ENCODE peak calls at places on chromosomes 11 and 22, in eight cellular contexts. R, D, X, A, L, H, M and V are unnamed samples.
A peak's percentile ranks its signal among the peaks of the same experiment; 100 is the strongest.

GRCh38 chr11:122306776-122307479 is 190.9 kb upstream of the BLID start:
- DNase-seq in A (no peak), X (no peak), M (no peak), D (peak; percentile 29), H (no peak), R (no peak), L (no peak), V (no peak)

GRCh38 chr11:85886089-85887056 is 31.2 kb downstream of the CCDC83 start:
- DNase-seq in D (peak; percentile 31), A (no peak), M (no peak), X (no peak), L (no peak), H (no peak), R (no peak), V (no peak)

GRCh38 chr11:117950320-117950719 is 21.1 kb upstream of the TMPRSS13 start:
- DNase-seq in X (no peak), H (no peak), D (no peak), R (peak; percentile 21), L (no peak), M (no peak), A (no peak), V (no peak)

GRCh38 chr11:96215094-96215782 is 127.8 kb downstream of the MAML2 start:
- DNase-seq in H (no peak), L (no peak), D (peak; percentile 81), R (peak; percentile 22), A (no peak), M (peak; percentile 72), X (no peak), V (no peak)

GRCh38 chr11:66363187-66363601 is 8.4 kb downstream of the SLC29A2 start:
- DNase-seq in M (no peak), R (peak; percentile 36), A (no peak), X (no peak), H (no peak), L (peak; percentile 32), D (no peak), V (no peak)

GRCh38 chr11:62880231-62880802 is 379 bp upstream of the SLC3A2 start:
- DNase-seq in D (peak; percentile 75), H (peak; percentile 93), M (no peak), L (peak; percentile 46), R (peak; percentile 88), A (no peak), X (no peak), V (no peak)

GRCh38 chr11:107951105-107951504 is 22.9 kb downstream of the RAB39A start:
- DNase-seq in H (no peak), D (no peak), M (no peak), L (no peak), R (no peak), X (no peak), A (no peak), V (no peak)

GRCh38 chr11:115848080-115848479 is 343.9 kb upstream of the CADM1 start:
- DNase-seq in X (no peak), H (no peak), R (no peak), D (no peak), A (no peak), M (no peak), L (no peak), V (no peak)

GRCh38 chr22:43971112-43971511 is 15.9 kb downstream of the SAMM50 start:
- DNase-seq in A (no peak), X (no peak), H (no peak), L (no peak), M (no peak), D (no peak), R (no peak), V (no peak)

GRCh38 chr22:23849009-23850006 is 8.4 kb upstream of the SLC2A11 start:
- DNase-seq in X (peak; percentile 94), L (peak; percentile 89), D (peak; percentile 57), M (peak; percentile 84), H (peak; percentile 87), R (peak; percentile 78), A (no peak), V (no peak)

GRCh38 chr11:34773826-34774225 is 142.4 kb downstream of the APIP start:
- DNase-seq in L (no peak), M (no peak), A (no peak), X (no peak), H (no peak), D (peak; percentile 89), R (no peak), V (no peak)

GRCh38 chr11:122724520-122724919 is 69.0 kb downstream of the UBASH3B start:
- DNase-seq in X (no peak), R (no peak), A (no peak), L (no peak), M (no peak), D (no peak), H (no peak), V (no peak)

GRCh38 chr11:113722934-113723333 is 16.8 kb upstream of the TMPRSS5 start:
- DNase-seq in R (no peak), H (no peak), A (no peak), L (no peak), D (no peak), X (no peak), M (no peak), V (no peak)

GRCh38 chr11:125451400-125452124 is 44.5 kb downstream of the FEZ1 start:
- DNase-seq in M (no peak), L (peak; percentile 59), D (peak; percentile 47), H (no peak), R (peak; percentile 20), A (no peak), X (peak; percentile 90), V (no peak)

GRCh38 chr11:63639195-63639832 is 25.1 kb upstream of the PLAAT3 start:
- DNase-seq in L (no peak), H (no peak), X (no peak), D (peak; percentile 58), M (no peak), A (no peak), R (peak; percentile 30), V (no peak)

GRCh38 chr11:6319879-6320410 is 356 bp downstream of the CAVIN3 start:
- DNase-seq in R (peak; percentile 71), M (peak; percentile 32), A (peak; percentile 79), H (peak; percentile 92), X (peak; percentile 96), L (peak; percentile 92), D (peak; percentile 95), V (peak; percentile 84)

GRCh38 chr22:39254789-39255298 is 10.1 kb upstream of the PDGFB start:
- DNase-seq in D (no peak), M (peak; percentile 77), A (no peak), L (no peak), H (no peak), R (no peak), X (no peak), V (no peak)

GRCh38 chr22:42439821-42440674 is 7.8 kb upstream of the NFAM1 start:
- DNase-seq in H (no peak), D (peak; percentile 41), X (peak; percentile 83), R (no peak), L (peak; percentile 40), A (no peak), M (peak; percentile 40), V (no peak)

GRCh38 chr22:45090364-45090960 is 73.3 kb upstream of the NUP50 start:
- DNase-seq in D (peak; percentile 22), A (no peak), L (no peak), M (no peak), H (no peak), X (no peak), R (no peak), V (no peak)

DNA sequence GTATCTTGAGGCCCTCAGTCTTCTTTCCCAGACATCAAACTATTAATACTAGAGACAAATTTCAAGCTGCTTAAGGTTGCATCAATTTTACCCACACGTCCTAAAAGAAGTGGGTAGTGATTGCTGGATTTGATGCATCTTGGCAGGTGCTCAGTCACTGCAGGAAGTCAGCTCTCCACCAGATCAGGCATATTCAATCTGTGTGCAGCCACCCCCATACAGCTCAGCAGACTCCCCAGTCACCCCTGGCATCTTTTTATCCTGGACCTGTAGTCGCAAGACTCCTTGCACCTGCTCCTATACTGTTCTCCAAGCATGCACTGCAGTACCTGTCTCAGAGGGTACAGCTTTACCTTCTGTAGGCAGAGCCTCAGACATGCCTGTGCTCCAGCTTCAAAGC is 343.1 kb upstream of the ISX start:
- DNase-seq in X (no peak), R (no peak), D (no peak), M (no peak), A (no peak), L (no peak), H (no peak), V (no peak)
- H3K4me3 ChIP-seq in X (no peak overlapping the region), R (no peak overlapping the region), D (no peak overlapping the region), M (no peak overlapping the region), A (no peak overlapping the region), L (no peak overlapping the region), H (no peak overlapping the region), V (no peak overlapping the region)

DNA sequence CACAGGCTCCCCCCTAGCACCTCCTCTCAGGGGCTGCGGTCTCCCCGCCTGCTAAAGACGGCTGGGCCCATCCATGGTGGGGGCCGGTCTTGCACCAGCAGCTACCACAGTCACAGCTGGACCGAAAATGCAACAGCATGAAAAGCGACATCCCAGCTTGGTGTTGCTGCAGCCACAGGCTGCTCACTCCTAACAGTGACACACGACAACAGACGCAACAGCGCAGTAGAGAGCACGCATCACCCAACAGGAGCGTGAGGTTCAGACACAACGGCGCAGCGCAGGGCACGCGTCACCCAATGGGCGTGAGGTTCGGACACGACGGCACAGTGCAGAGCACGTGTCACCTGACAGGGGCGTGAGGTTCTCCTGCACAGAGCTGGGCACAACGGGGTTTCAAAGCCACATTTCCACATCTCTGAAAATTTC is 24.1 kb downstream of the TOLLIP start:
- DNase-seq in M (no peak), L (no peak), D (no peak), H (no peak), R (no peak), X (peak; percentile 35), A (no peak), V (no peak)
- H3K4me3 ChIP-seq in M (no peak overlapping the region), L (no peak overlapping the region), D (no peak overlapping the region), H (no peak overlapping the region), R (no peak overlapping the region), X (no peak overlapping the region), A (no peak overlapping the region), V (no peak overlapping the region)

DNA sequence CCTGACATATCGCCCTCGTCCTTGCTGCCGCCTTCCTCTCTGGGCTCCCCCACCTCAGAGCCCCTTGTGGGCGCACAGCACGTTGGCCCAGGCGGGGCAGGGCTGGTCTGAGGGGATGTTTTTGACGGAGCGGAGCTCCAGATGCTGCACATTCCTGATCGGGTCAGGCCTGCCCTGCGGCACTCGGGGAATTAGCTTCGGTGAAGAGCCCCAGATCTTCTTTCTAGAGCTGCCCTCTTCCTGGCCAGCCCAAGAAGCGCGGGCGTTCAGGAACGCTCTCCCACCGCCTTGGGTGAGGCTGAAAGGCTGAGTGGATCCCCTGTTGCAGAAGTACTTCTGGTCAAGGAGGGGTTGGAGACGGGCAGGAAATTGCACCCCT is 12.1 kb downstream of the YPEL4 start:
- DNase-seq in H (no peak), A (no peak), M (no peak), D (no peak), L (no peak), R (no peak), X (no peak), V (no peak)
- H3K4me3 ChIP-seq in H (peak overlapping the region; percentile 66), A (peak overlapping the region; percentile 97), M (no peak overlapping the region), D (peak overlapping the region; percentile 93), L (peak overlapping the region; percentile 94), R (peak overlapping the region; percentile 65), X (peak overlapping the region; percentile 81), V (peak overlapping the region; percentile 98)

DNA sequence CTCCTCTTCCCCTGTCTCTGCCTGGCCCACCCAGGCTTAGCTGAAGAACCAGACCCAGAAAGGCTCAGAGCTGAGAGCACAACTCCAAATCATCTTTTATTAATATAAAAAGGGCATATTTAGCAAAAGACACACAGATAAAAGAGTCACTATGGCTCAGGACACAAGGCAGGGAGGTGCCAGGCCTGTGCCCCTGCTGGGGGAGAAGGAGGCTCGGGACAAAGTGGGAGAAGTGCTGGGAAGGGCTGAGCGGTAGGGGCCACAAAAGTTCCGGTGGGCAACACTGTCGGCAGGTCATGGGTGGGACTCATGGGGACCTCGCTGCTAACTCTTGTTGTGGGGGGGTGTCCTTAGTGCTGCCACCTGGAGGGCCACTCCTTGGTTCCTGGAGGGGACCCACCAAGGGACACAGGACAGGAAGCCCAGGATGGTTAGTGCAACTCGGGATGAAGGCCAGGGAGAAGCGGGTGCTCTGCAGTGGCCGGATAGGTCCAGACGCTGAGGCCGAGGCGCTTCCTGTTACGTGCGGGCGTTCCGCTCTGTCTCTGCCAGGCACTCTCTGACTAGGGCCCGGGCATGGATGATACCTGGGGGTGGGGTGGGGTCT is 1.4 kb upstream of the PITPNM1 start:
- DNase-seq in X (peak; percentile 71), H (peak; percentile 73), M (no peak), L (no peak), R (no peak), D (no peak), A (no peak), V (no peak)
- H3K4me3 ChIP-seq in X (no peak overlapping the region), H (no peak overlapping the region), M (peak overlapping the region; percentile 96), L (no peak overlapping the region), R (no peak overlapping the region), D (no peak overlapping the region), A (peak overlapping the region; percentile 65), V (no peak overlapping the region)